ENCODE peak calls at places on chromosomes 7 and 10, in nine cellular contexts. W, L, R, H, K, N, X, G and B are unnamed samples.

GRCh38 chr7:48718731-48719387 is 205.5 kb upstream of the CDC14C start:
- DNase-seq in R (no peak), N (no peak), X (no peak), G (no peak), W (no peak), H (no peak), K (no peak), L (no peak), B (no peak)

GRCh38 chr7:50531401-50531906 is 33.8 kb downstream of the DDC start:
- DNase-seq in N (no peak), L (no peak), K (peak; percentile 73), G (no peak), X (no peak), W (peak; percentile 21), R (no peak), H (peak; percentile 79), B (no peak)

GRCh38 chr7:28871083-28871482 is 87.0 kb downstream of the TRIL start:
- DNase-seq in N (no peak), L (no peak), G (no peak), K (no peak), H (no peak), X (no peak), W (no peak), R (no peak), B (no peak)

GRCh38 chr10:83214178-83214577 is 925.1 kb upstream of the GHITM start:
- DNase-seq in H (no peak), L (no peak), W (no peak), N (no peak), X (no peak), K (no peak), R (no peak), G (no peak), B (no peak)

GRCh38 chr10:12605580-12606405 is 256.4 kb downstream of the CAMK1D start:
- DNase-seq in G (peak; percentile 3), K (no peak), R (peak; percentile 87), W (peak; percentile 60), L (peak; percentile 73), N (peak; percentile 31), X (peak; percentile 29), H (no peak), B (peak; percentile 95)

GRCh38 chr10:23294638-23295247 is 49.9 kb downstream of the C10orf67 start:
- DNase-seq in R (no peak), X (peak; percentile 38), G (no peak), H (no peak), L (no peak), K (no peak), W (peak; percentile 16), N (no peak), B (no peak)

GRCh38 chr10:87546971-87547413 is 42.3 kb downstream of the MINPP1 start:
- DNase-seq in X (peak; percentile 58), K (no peak), R (peak; percentile 59), W (no peak), H (no peak), L (no peak), G (no peak), N (peak; percentile 40), B (no peak)

GRCh38 chr10:4431114-4431862 is 394.7 kb upstream of the AKR1E2 start:
- DNase-seq in G (no peak), W (peak; percentile 88), H (no peak), X (peak; percentile 22), R (no peak), N (no peak), L (no peak), K (no peak), B (no peak)

GRCh38 chr10:91412688-91413087 is 2.5 kb downstream of the HECTD2 start:
- DNase-seq in X (no peak), L (no peak), G (no peak), N (no peak), H (no peak), W (no peak), K (no peak), R (no peak), B (no peak)

GRCh38 chr10:116398224-116398623 is 29.4 kb upstream of the PNLIPRP3 start:
- DNase-seq in N (no peak), R (no peak), K (no peak), W (no peak), G (no peak), L (no peak), H (no peak), X (no peak), B (no peak)

GRCh38 chr7:46468753-46469356 is 547.8 kb upstream of the IGFBP3 start:
- DNase-seq in R (no peak), G (no peak), H (no peak), K (peak; percentile 53), X (peak; percentile 57), L (no peak), N (no peak), W (peak; percentile 35), B (no peak)

GRCh38 chr10:31947144-31947926 is 18.7 kb upstream of the ARHGAP12 start:
- DNase-seq in X (peak; percentile 94), R (no peak), L (peak; percentile 15), W (peak; percentile 95), G (no peak), N (no peak), K (no peak), H (no peak), B (no peak)

DNA sequence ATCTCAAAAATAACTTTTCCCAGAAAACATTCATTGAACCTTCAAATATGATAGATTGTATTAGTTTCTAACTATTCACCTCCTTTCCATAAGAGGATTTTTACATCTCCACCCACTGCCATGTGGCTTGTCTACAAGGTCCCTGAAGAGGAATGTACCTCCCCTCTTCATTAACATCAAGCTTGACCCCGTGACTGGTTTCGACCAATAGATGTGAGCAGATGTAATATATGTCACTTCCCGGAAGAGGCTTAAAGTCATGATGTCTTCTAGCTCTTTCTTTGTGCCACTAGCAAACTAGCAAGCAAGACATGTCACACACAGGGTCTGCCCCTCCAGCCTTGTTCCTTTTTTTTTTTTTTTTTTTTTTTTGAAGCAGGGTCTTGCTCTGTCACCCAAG is 6.9 kb downstream of the BAZ1B start:
- DNase-seq in X (no peak), W (no peak), R (no peak), L (no peak), N (no peak), H (peak; percentile 4), K (no peak), G (no peak), B (no peak)
- H3K4me1 ChIP-seq in X (peaks cover 21% of the 10 kb centered on the region), W (peaks cover 4% of the 10 kb centered on the region), R (peaks cover 8% of the 10 kb centered on the region), L (peaks cover 14% of the 10 kb centered on the region), N (no peaks in the 10 kb centered on the region), H (peaks cover 12% of the 10 kb centered on the region), K (no peaks in the 10 kb centered on the region), G (peaks cover 30% of the 10 kb centered on the region), B (peaks cover 36% of the 10 kb centered on the region)

GRCh38 chr7:43290978-43291377 is 178.5 kb downstream of the HECW1 start:
- DNase-seq in K (no peak), X (no peak), G (no peak), L (no peak), W (no peak), N (no peak), R (no peak), H (no peak), B (no peak)

GRCh38 chr7:43289826-43290225 is 177.4 kb downstream of the HECW1 start:
- DNase-seq in L (no peak), X (no peak), W (no peak), N (no peak), K (no peak), R (no peak), G (no peak), H (no peak), B (no peak)

GRCh38 chr7:43292384-43292783 is 179.9 kb downstream of the HECW1 start:
- DNase-seq in L (no peak), R (no peak), K (peak; percentile 61), N (no peak), X (no peak), W (no peak), H (no peak), G (no peak), B (no peak)

GRCh38 chr7:43294080-43294630 is 181.7 kb downstream of the HECW1 start:
- DNase-seq in H (peak; percentile 74), R (no peak), W (peak; percentile 78), L (no peak), K (peak; percentile 88), G (no peak), N (peak; percentile 39), X (peak; percentile 81), B (peak; percentile 67)

GRCh38 chr7:43291789-43292188 is 179.3 kb downstream of the HECW1 start:
- DNase-seq in N (no peak), H (no peak), K (no peak), R (no peak), L (no peak), X (no peak), G (no peak), W (no peak), B (no peak)
- H3K9me3 ChIP-seq in N (no peaks in the 10 kb centered on the region), H (peaks cover 11% of the 10 kb centered on the region), K (peaks cover 58% of the 10 kb centered on the region), R (peaks cover 4% of the 10 kb centered on the region), L (no peaks in the 10 kb centered on the region), X (no peaks in the 10 kb centered on the region), G (no peaks in the 10 kb centered on the region), W (peaks cover 3% of the 10 kb centered on the region), B (no peaks in the 10 kb centered on the region)

GRCh38 chr10:95756796-95757657 is 1.1 kb downstream of the ENTPD1 start:
- DNase-seq in G (no peak), R (no peak), K (no peak), W (no peak), N (no peak), X (peak; percentile 13), H (no peak), L (no peak), B (no peak)

GRCh38 chr10:95756061-95756751 is at the start of gene ENTPD1:
- DNase-seq in G (no peak), H (no peak), X (peak; percentile 67), K (peak; percentile 57), N (no peak), W (peak; percentile 12), L (no peak), R (peak; percentile 48), B (no peak)

GRCh38 chr10:95759233-95759826 is 3.4 kb downstream of the ENTPD1 start:
- DNase-seq in W (no peak), G (no peak), X (no peak), K (no peak), H (no peak), N (no peak), L (no peak), R (no peak), B (no peak)

GRCh38 chr10:95758351-95759025 is 2.5 kb downstream of the ENTPD1 start:
- DNase-seq in L (no peak), H (no peak), X (no peak), K (no peak), R (no peak), W (peak; percentile 6), N (no peak), G (no peak), B (no peak)

DNA sequence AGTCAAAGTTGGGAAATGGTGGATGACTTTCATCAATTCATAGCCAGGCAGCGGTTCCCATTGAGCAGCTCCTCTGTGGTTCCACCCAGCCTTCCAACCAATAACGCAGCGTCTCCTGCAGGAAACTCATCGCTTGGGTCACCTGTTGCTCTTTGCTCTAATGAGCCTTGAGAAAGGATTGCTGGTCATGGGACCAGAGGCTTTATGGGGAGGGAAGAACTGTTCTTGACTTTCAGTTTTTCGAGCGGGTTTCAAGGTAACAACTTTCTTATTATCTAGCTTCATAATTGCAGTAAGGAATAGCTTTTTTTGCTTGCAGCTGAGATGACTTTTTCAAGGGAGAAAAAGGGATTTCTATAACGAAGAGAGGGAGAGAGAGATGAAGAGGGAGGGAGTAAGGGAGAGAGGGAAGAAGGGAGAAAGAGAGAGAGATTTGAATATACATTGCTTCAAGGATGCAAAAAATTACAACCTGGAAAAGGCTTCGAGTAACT is 405 bp upstream of the ENTPD1 start:
- DNase-seq in N (peak; percentile 19), X (peak; percentile 59), G (no peak), K (peak; percentile 77), R (peak; percentile 73), L (no peak), H (no peak), W (no peak), B (peak; percentile 40)
- H3K4me3 ChIP-seq in N (peak overlapping the region; percentile 25), X (peak overlapping the region; percentile 13), G (no peak overlapping the region), K (peak overlapping the region; percentile 44), R (peak overlapping the region; percentile 49), L (peak overlapping the region; percentile 30), H (no peak overlapping the region), W (no peak overlapping the region), B (no peak overlapping the region)

GRCh38 chr7:151632750-151633515 is 113.2 kb upstream of the RHEB start:
- DNase-seq in G (peak; percentile 31), L (peak; percentile 42), W (peak; percentile 23), R (peak; percentile 79), K (peak; percentile 81), H (no peak), X (peak; percentile 59), N (peak; percentile 44), B (peak; percentile 49)
- H3K4me1 ChIP-seq in G (peaks cover 21% of the 10 kb centered on the region), L (peaks cover 3% of the 10 kb centered on the region), W (peaks cover 2% of the 10 kb centered on the region), R (peaks cover 6% of the 10 kb centered on the region), K (no peaks in the 10 kb centered on the region), H (peaks cover 40% of the 10 kb centered on the region), X (peaks cover 32% of the 10 kb centered on the region), N (no peaks in the 10 kb centered on the region), B (peaks cover 9% of the 10 kb centered on the region)